ENCODE peak calls at places on chromosomes 6 and 20, in seven cellular contexts. Q is upper lobe of left lung, O is AG04449, B is keratinocyte, F is body of pancreas, Y is mucosa of descending colon, U is heart right ventricle. I is an unnamed sample.
A peak's percentile ranks its signal among the peaks of the same experiment; 100 is the strongest.

GRCh38 chr20:41483553-41483930 is 116.9 kb upstream of the EMILIN3 start:
- DNase-seq in Y (no peak), U (no peak), F (no peak), Q (no peak), O (no peak), B (no peak), I (no peak)

GRCh38 chr6:13457577-13457976 is 29.8 kb downstream of the GFOD1 start:
- DNase-seq in O (no peak), Y (no peak), F (no peak), B (no peak), U (no peak), Q (no peak), I (no peak)

GRCh38 chr20:51696304-51697118 is 71.7 kb downstream of the ATP9A start:
- DNase-seq in O (no peak), B (no peak), F (no peak), U (no peak), Q (no peak), Y (no peak), I (no peak)

GRCh38 chr6:149317656-149318571 is at the start of gene TAB2:
- DNase-seq in Y (peak; percentile 78), F (peak; percentile 25), O (no peak), Q (peak; percentile 94), U (no peak), B (no peak), I (no peak)

GRCh38 chr20:57749861-57750260 is 40.0 kb upstream of the PMEPA1 start:
- DNase-seq in B (no peak), Q (no peak), O (no peak), U (no peak), Y (no peak), F (no peak), I (no peak)

GRCh38 chr20:25285856-25286798 is 38.2 kb downstream of the PYGB start:
- DNase-seq in U (no peak), Y (peak; percentile 39), Q (peak; percentile 47), F (peak; percentile 1), O (no peak), B (no peak), I (no peak)

GRCh38 chr6:19535351-19535750 is 301.8 kb upstream of the ID4 start:
- DNase-seq in Q (no peak), Y (no peak), F (peak; percentile 14), U (no peak), B (no peak), O (no peak), I (no peak)

GRCh38 chr6:33008944-33009861 is at the start of gene HLA-DOA:
- DNase-seq in Y (no peak), Q (peak; percentile 46), O (no peak), U (no peak), B (no peak), F (peak; percentile 35), I (no peak)

GRCh38 chr6:31174378-31174777 is 3.9 kb upstream of the POU5F1 start:
- DNase-seq in B (no peak), F (no peak), U (no peak), Q (no peak), O (no peak), Y (no peak), I (no peak)

GRCh38 chr20:24634855-24635254 is 165.4 kb downstream of the SYNDIG1 start:
- DNase-seq in Q (peak; percentile 63), U (no peak), O (peak; percentile 82), B (no peak), F (peak; percentile 11), Y (no peak), I (peak; percentile 31)

GRCh38 chr6:143673638-143674037 is 4.1 kb upstream of the PHACTR2 start:
- DNase-seq in F (no peak), B (peak; percentile 83), Q (no peak), U (no peak), Y (peak; percentile 60), O (no peak), I (no peak)

GRCh38 chr6:148611213-148611612 is 135.6 kb upstream of the UST start:
- DNase-seq in Y (no peak), B (no peak), F (peak; percentile 42), O (peak; percentile 17), Q (no peak), U (peak; percentile 21), I (no peak)

GRCh38 chr6:107132330-107132954 is 17.1 kb upstream of the BEND3 start:
- DNase-seq in Q (no peak), B (no peak), F (peak; percentile 42), Y (no peak), U (no peak), O (no peak), I (no peak)

GRCh38 chr20:54062812-54063280 is 7.5 kb downstream of the BCAS1 start:
- DNase-seq in O (no peak), F (no peak), U (no peak), Q (no peak), Y (no peak), B (no peak), I (no peak)

GRCh38 chr6:167093922-167094432 is 28.9 kb upstream of the CCR6 start:
- DNase-seq in F (no peak), Y (peak; percentile 86), O (no peak), B (no peak), Q (peak; percentile 67), U (no peak), I (no peak)

GRCh38 chr6:111663692-111664564 is 58.2 kb upstream of the TRAF3IP2 start:
- DNase-seq in U (peak; percentile 70), F (peak; percentile 22), Y (no peak), O (no peak), B (no peak), Q (no peak), I (no peak)

GRCh38 chr6:101597711-101598110 is 204.2 kb downstream of the GRIK2 start:
- DNase-seq in Y (no peak), U (no peak), B (no peak), F (no peak), Q (no peak), O (peak; percentile 16), I (no peak)

GRCh38 chr20:41171736-41172295 is 34.5 kb downstream of the PLCG1 start:
- DNase-seq in Y (no peak), Q (no peak), B (peak; percentile 50), U (no peak), O (no peak), F (no peak), I (no peak)

GRCh38 chr6:93962566-93962965 is 543.2 kb upstream of the EPHA7 start:
- DNase-seq in U (no peak), B (no peak), Y (no peak), F (no peak), O (no peak), Q (no peak), I (no peak)

GRCh38 chr6:20866940-20867630 is 332.8 kb downstream of the CDKAL1 start:
- DNase-seq in O (no peak), F (no peak), U (no peak), Y (no peak), B (no peak), Q (no peak), I (no peak)

GRCh38 chr20:62352402-62353288 is 14.5 kb downstream of the LAMA5 start:
- DNase-seq in F (peak; percentile 54), U (peak; percentile 87), Q (peak; percentile 88), O (no peak), Y (no peak), B (no peak), I (no peak)
- TF ChIP-seq CTCF in F (peak; percentile 15), U (no peak), Q (peak; percentile 16), O (no peak), Y (no peak), B (peak; percentile 58), I (peak; percentile 47)

GRCh38 chr6:25340421-25340820 is 61.2 kb downstream of the CARMIL1 start:
- DNase-seq in O (no peak), Q (no peak), B (no peak), F (no peak), U (no peak), Y (no peak), I (no peak)

GRCh38 chr6:25343984-25344383 is 64.8 kb downstream of the CARMIL1 start:
- DNase-seq in F (no peak), U (no peak), B (no peak), Y (no peak), O (no peak), Q (no peak), I (no peak)

GRCh38 chr6:25340854-25341552 is 61.8 kb downstream of the CARMIL1 start:
- DNase-seq in F (no peak), O (no peak), Y (no peak), Q (no peak), B (no peak), U (no peak), I (no peak)

GRCh38 chr6:25342784-25343183 is 63.6 kb downstream of the CARMIL1 start:
- DNase-seq in Q (no peak), Y (no peak), U (no peak), O (no peak), B (no peak), F (no peak), I (no peak)

DNA sequence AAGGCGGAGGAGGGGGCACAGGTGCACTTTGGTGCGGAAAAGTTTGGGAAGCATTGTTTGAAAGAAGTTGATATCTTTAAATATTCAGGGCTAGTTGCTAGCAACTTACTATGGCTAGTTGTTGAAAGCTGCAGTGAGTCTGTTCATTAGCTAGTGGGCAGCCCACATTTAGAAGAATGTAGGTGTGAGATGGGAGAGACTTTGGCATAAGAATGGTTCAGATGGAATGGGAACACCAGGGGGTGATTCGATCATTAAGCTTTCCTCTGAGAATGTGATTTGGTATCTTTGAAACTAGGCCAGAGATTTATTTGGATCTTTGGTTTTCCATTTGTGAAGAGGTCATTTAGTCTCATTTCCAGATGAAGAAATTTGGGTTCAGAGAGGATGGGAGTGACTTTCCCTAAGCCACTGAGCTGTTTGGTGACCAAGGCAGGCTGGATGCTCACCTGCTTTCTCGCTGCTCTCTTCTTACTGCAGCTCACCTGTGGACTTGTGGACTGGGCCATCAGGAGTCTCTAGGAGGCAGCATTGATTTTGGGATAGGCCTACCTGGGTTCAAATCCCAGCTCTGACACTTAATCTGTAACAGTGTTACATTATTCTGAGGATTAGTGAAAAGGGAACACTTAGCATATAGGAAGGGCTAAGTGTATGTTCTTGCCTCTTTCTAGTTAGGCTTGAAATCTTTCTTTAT is 62.9 kb downstream of the CARMIL1 start:
- DNase-seq in U (no peak), Q (no peak), B (no peak), Y (no peak), F (no peak), O (no peak), I (no peak)
- TF ChIP-seq CTCF in U (no peak), Q (no peak), B (peak; percentile 5), Y (no peak), F (no peak), O (no peak), I (peak; percentile 13)

DNA sequence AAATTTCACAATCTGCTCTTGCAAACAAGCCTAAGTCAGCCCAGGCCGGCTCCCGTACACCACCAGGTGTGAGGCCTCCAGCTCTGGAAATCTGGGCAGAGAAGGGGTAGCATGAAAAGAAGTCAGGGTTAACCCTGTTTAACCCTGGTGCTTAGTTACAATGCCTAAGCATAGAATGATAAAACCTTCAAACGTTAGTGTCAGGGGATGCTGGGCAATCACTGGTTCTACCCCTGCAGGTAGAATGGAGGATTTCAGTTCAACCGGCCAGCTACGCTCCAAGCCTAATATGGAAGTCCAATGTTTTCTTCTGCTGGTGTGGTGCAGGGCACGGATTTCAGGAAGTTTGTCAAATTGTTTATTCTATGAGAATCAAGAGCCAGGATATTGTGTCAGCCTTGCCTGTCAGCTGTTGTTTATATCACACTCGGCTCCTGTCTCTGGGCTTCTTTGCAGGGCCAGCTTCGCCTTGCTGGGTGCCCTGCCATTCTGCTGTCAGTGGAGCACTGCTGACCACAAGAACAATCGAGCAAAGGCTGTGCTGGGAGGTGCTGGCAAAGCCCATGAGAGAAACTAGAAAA is 20.2 kb upstream of the CD93 start:
- DNase-seq in O (no peak), U (no peak), F (peak; percentile 56), Q (no peak), B (no peak), Y (no peak), I (no peak)
- TF ChIP-seq CTCF in O (no peak), U (peak; percentile 22), F (no peak), Q (peak; percentile 61), B (no peak), Y (no peak), I (peak; percentile 2)

GRCh38 chr20:17883592-17884317 is 84.8 kb downstream of the SNX5 start:
- DNase-seq in B (no peak), U (no peak), F (no peak), Y (no peak), Q (no peak), O (no peak), I (no peak)
- TF ChIP-seq CTCF in B (no peak), U (no peak), F (no peak), Y (no peak), Q (no peak), O (peak; percentile 15), I (peak; percentile 9)

I was measured in epithelial cell of proximal tubule.